ENCODE peak calls at places on chromosomes 5 and 9, in five cellular contexts. Y is upper lobe of right lung, W is fibroblast of lung, L is psoas muscle, S is kidney. A is an unnamed sample.

GRCh38 chr9:137277329-137278041 is at the start of gene TOR4A:
- DNase-seq in Y (peak; percentile 96), S (peak; percentile 96), L (peak; percentile 84), W (peak; percentile 87), A (peak; percentile 54)

GRCh38 chr5:38529955-38530644 is 26.3 kb downstream of the LIFR start:
- DNase-seq in Y (no peak), W (no peak), S (no peak), L (no peak), A (no peak)

GRCh38 chr9:112864982-112865381 is 25.7 kb downstream of the SLC46A2 start:
- DNase-seq in W (no peak), S (no peak), L (no peak), Y (no peak), A (no peak)

GRCh38 chr9:101035098-101035497 is 6.6 kb downstream of the PLPPR1 start:
- DNase-seq in L (no peak), Y (no peak), W (no peak), S (no peak), A (no peak)

GRCh38 chr5:15615859-15616258 is 115.9 kb downstream of the FBXL7 start:
- DNase-seq in W (peak; percentile 60), S (no peak), L (no peak), Y (no peak), A (no peak)

GRCh38 chr5:146794326-146795029 is 84.1 kb downstream of the PPP2R2B start:
- DNase-seq in W (peak; percentile 54), S (no peak), Y (no peak), L (no peak), A (no peak)

GRCh38 chr9:69253057-69253456 is 72.0 kb upstream of the ENTREP1 start:
- DNase-seq in L (no peak), Y (no peak), S (no peak), W (no peak), A (no peak)

GRCh38 chr5:121108725-121109124 is 644.6 kb downstream of the PRR16 start:
- DNase-seq in S (no peak), L (no peak), W (no peak), Y (no peak), A (no peak)

GRCh38 chr9:126055386-126055785 is 271.2 kb upstream of the MVB12B start:
- DNase-seq in Y (peak; percentile 46), S (peak; percentile 44), L (no peak), W (peak; percentile 83), A (no peak)

GRCh38 chr5:171858303-171858702 is 72.7 kb downstream of the SMIM23 start:
- DNase-seq in L (no peak), S (no peak), W (no peak), Y (no peak), A (no peak)

GRCh38 chr9:110877376-110877775 is 160.9 kb downstream of the LPAR1 start:
- DNase-seq in S (no peak), L (no peak), W (no peak), Y (no peak), A (no peak)

GRCh38 chr5:180180846-180181245 is 28.2 kb downstream of the RASGEF1C start:
- DNase-seq in Y (no peak), W (no peak), S (no peak), L (no peak), A (no peak)

GRCh38 chr5:149062371-149063016 is 368 bp downstream of the SH3TC2 start:
- DNase-seq in L (no peak), S (peak; percentile 66), Y (no peak), W (peak; percentile 85), A (no peak)

GRCh38 chr9:93575706-93576295 is 583 bp upstream of the PHF2 start:
- DNase-seq in S (no peak), Y (peak; percentile 86), W (peak; percentile 36), L (peak; percentile 77), A (no peak)

GRCh38 chr9:16661816-16662215 is 208.7 kb downstream of the BNC2 start:
- DNase-seq in S (no peak), L (no peak), Y (no peak), W (no peak), A (no peak)

GRCh38 chr5:71932649-71933338 is 174.5 kb upstream of the MAP1B start:
- DNase-seq in L (peak; percentile 69), W (peak; percentile 92), Y (no peak), S (peak; percentile 89), A (no peak)

GRCh38 chr9:104247899-104248460 is 153.9 kb downstream of the SMC2 start:
- DNase-seq in S (no peak), W (peak; percentile 13), Y (no peak), L (no peak), A (no peak)

GRCh38 chr9:93040409-93040808 is 18.1 kb upstream of the SUSD3 start:
- DNase-seq in S (no peak), L (no peak), W (no peak), Y (no peak), A (no peak)

GRCh38 chr9:92749934-92750315 is 14.7 kb downstream of the BICD2 start:
- DNase-seq in W (peak; percentile 26), L (no peak), S (no peak), Y (no peak), A (no peak)

GRCh38 chr9:38309324-38310195 is 82.9 kb upstream of the ALDH1B1 start:
- DNase-seq in Y (no peak), W (peak; percentile 78), S (no peak), L (no peak), A (no peak)

GRCh38 chr9:134406366-134407122 is 80.3 kb downstream of the RXRA start:
- DNase-seq in Y (no peak), S (no peak), L (no peak), W (no peak), A (no peak)

GRCh38 chr5:109922396-109922995 is 232.8 kb downstream of the MAN2A1 start:
- DNase-seq in Y (no peak), S (no peak), L (no peak), W (no peak), A (no peak)

GRCh38 chr9:14331120-14331519 is 17.2 kb upstream of the NFIB start:
- DNase-seq in S (no peak), Y (no peak), W (no peak), L (no peak), A (no peak)

GRCh38 chr5:1800470-1801060 is 642 bp upstream of the NDUFS6 start:
- DNase-seq in Y (peak; percentile 66), L (no peak), W (peak; percentile 37), S (no peak), A (no peak)

GRCh38 chr9:71032779-71033178 is 88.6 kb downstream of the TRPM3 start:
- DNase-seq in Y (no peak), W (no peak), L (no peak), S (no peak), A (no peak)

GRCh38 chr9:131517761-131518190 is 13.3 kb downstream of the UCK1 start:
- DNase-seq in Y (no peak), S (no peak), L (peak; percentile 68), W (no peak), A (no peak)

GRCh38 chr9:126860757-126861466 is 473 bp downstream of the ZBTB34 start:
- DNase-seq in S (peak; percentile 82), W (peak; percentile 12), Y (peak; percentile 78), L (peak; percentile 72), A (no peak)

GRCh38 chr5:170753311-170753710 is 30.2 kb upstream of the GABRP start:
- DNase-seq in W (no peak), S (no peak), L (no peak), Y (no peak), A (no peak)

GRCh38 chr9:107768224-107768623 is 278.7 kb upstream of the KLF4 start:
- DNase-seq in Y (no peak), W (no peak), L (peak; percentile 57), S (no peak), A (no peak)

GRCh38 chr5:23445573-23445972 is 61.8 kb upstream of the PRDM9 start:
- DNase-seq in S (no peak), W (no peak), Y (no peak), L (no peak), A (no peak)

GRCh38 chr5:23446436-23446835 is 61.0 kb upstream of the PRDM9 start:
- DNase-seq in L (no peak), Y (no peak), S (no peak), W (peak; percentile 3), A (no peak)

DNA sequence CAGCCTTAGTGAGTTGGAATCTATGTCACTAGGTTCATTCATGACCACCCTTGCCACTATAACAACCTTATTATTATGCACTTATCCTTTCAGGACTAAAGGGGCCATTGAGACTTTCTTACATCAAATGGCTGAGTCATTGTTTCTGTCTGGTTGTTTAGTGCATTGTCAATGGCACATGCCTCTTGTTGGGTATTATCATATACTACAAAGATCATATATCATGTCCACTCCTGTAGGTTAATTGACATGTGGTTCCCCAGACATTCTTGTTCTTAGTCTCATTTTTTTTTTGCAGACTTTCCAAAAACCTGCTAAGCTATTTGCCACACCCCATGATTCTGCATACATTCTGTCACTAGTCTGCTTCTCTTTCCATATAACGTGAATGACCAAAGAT is 66.7 kb upstream of the PRDM9 start:
- DNase-seq in L (no peak), W (no peak), Y (no peak), S (no peak), A (no peak)
- H3K9me3 ChIP-seq in L (no peaks in the 10 kb centered on the region), W (no peaks in the 10 kb centered on the region), Y (no peaks in the 10 kb centered on the region), S (no peaks in the 10 kb centered on the region), A (peaks cover 7% of the 10 kb centered on the region)

GRCh38 chr9:98481676-98482075 is 226.2 kb upstream of the TBC1D2 start:
- DNase-seq in W (peak; percentile 38), Y (no peak), L (no peak), S (no peak), A (no peak)

GRCh38 chr9:98482248-98482647 is 226.5 kb downstream of the GABBR2 start:
- DNase-seq in S (no peak), Y (no peak), W (peak; percentile 68), L (no peak), A (no peak)

GRCh38 chr9:98479449-98479848 is 224.0 kb upstream of the TBC1D2 start:
- DNase-seq in L (no peak), S (no peak), W (no peak), Y (no peak), A (no peak)

GRCh38 chr9:98477884-98478283 is 222.4 kb upstream of the TBC1D2 start:
- DNase-seq in S (no peak), L (no peak), Y (no peak), W (no peak), A (no peak)

GRCh38 chr9:98479967-98480847 is 224.8 kb upstream of the TBC1D2 start:
- DNase-seq in Y (no peak), L (no peak), W (peak; percentile 72), S (no peak), A (no peak)
- TF ChIP-seq CTCF in Y (no peak), L (no peak), W (no peak), S (no peak), A (no peak)

GRCh38 chr5:141320225-141321169 is at the start of gene TAF7:
- DNase-seq in S (peak; percentile 96), L (peak; percentile 97), Y (peak; percentile 97), W (peak; percentile 88), A (peak; percentile 84)
- H3K9me3 ChIP-seq in S (peaks cover 37% of the 10 kb centered on the region), L (peaks cover 48% of the 10 kb centered on the region), Y (peaks cover 48% of the 10 kb centered on the region), W (peaks cover 12% of the 10 kb centered on the region), A (peaks cover 48% of the 10 kb centered on the region)

GRCh38 chr5:139688088-139688702 is 40.0 kb downstream of the CXXC5 start:
- DNase-seq in Y (no peak), W (no peak), L (no peak), S (peak; percentile 56), A (no peak)

GRCh38 chr5:139691275-139691629 is 43.1 kb downstream of the CXXC5 start:
- DNase-seq in Y (no peak), S (no peak), W (no peak), L (no peak), A (no peak)

GRCh38 chr5:139690385-139691274 is 42.5 kb downstream of the CXXC5 start:
- DNase-seq in L (no peak), S (peak; percentile 89), W (peak; percentile 77), Y (no peak), A (no peak)

GRCh38 chr5:139688712-139689413 is 40.7 kb downstream of the CXXC5 start:
- DNase-seq in S (no peak), L (no peak), Y (no peak), W (no peak), A (no peak)

GRCh38 chr5:139689631-139690384 is 41.7 kb downstream of the CXXC5 start:
- DNase-seq in W (no peak), S (peak; percentile 86), L (no peak), Y (no peak), A (no peak)
- TF ChIP-seq CTCF in W (peak; percentile 65), S (peak; percentile 67), L (peak; percentile 63), Y (peak; percentile 55), A (peak; percentile 56)

A was measured in AG04450.